ENCODE peak calls at places on chromosomes 12 and 14, in nine cellular contexts. T is Calu3; E is astrocyte of the cerebellum; L is neural progenitor cell; I is CD14-positive monocyte; U is left ventricle myocardium inferior; W is lower lobe of right lung; G is activated CD8-positive, alpha-beta T cell treated with anti-CD3 and anti-CD28 coated beads for 36 hours; Y is A673. Q is an unnamed sample.

GRCh38 chr12:94889512-94890210 is 113.8 kb downstream of the NDUFA12 start:
- DNase-seq in T (no peak), E (no peak), L (no peak), I (no peak), U (no peak), W (no peak), G (no peak), Y (no peak), Q (no peak)

GRCh38 chr14:100065942-100066574 is 836 bp downstream of the EVL start:
- DNase-seq in T (no peak), E (no peak), L (no peak), I (no peak), U (no peak), W (no peak), G (peak; percentile 92), Y (no peak), Q (peak; percentile 46)

GRCh38 chr12:27969011-27969900 is 3.3 kb downstream of the PTHLH start:
- DNase-seq in T (peak; percentile 20), E (no peak), L (peak; percentile 54), I (no peak), U (peak; percentile 21), W (no peak), G (no peak), Y (peak; percentile 55), Q (peak; percentile 37)

GRCh38 chr12:95411466-95411865 is 62.5 kb upstream of the METAP2 start:
- DNase-seq in T (no peak), E (no peak), L (no peak), I (no peak), U (no peak), W (no peak), G (no peak), Y (peak; percentile 30), Q (no peak)

GRCh38 chr12:79566452-79566851 is 124.3 kb downstream of the PAWR start:
- DNase-seq in T (peak; percentile 39), E (no peak), L (no peak), I (no peak), U (no peak), W (no peak), G (no peak), Y (no peak), Q (no peak)

GRCh38 chr12:121513464-121514183 is 67.2 kb downstream of the KDM2B start:
- DNase-seq in T (peak; percentile 83), E (no peak), L (peak; percentile 54), I (no peak), U (no peak), W (peak; percentile 60), G (peak; percentile 39), Y (peak; percentile 44), Q (peak; percentile 84)

GRCh38 chr12:1474059-1474537 is 120.3 kb downstream of the FBXL14 start:
- DNase-seq in T (no peak), E (peak; percentile 88), L (no peak), I (no peak), U (no peak), W (no peak), G (peak; percentile 47), Y (peak; percentile 44), Q (no peak)

GRCh38 chr14:21525571-21525970 is 575 bp downstream of the SALL2 start:
- DNase-seq in T (no peak), E (no peak), L (peak; percentile 59), I (no peak), U (no peak), W (no peak), G (peak; percentile 26), Y (peak; percentile 43), Q (no peak)

GRCh38 chr12:91219919-91220318 is 37.3 kb upstream of the DCN start:
- DNase-seq in T (no peak), E (no peak), L (no peak), I (no peak), U (no peak), W (no peak), G (no peak), Y (no peak), Q (no peak)

GRCh38 chr14:85604021-85604420 is 74.1 kb downstream of the FLRT2 start:
- DNase-seq in T (no peak), E (no peak), L (no peak), I (no peak), U (no peak), W (no peak), G (no peak), Y (no peak), Q (no peak)

GRCh38 chr12:989751-990278 is 1.2 kb upstream of the ERC1 start:
- DNase-seq in T (no peak), E (peak; percentile 22), L (peak; percentile 46), I (no peak), U (no peak), W (no peak), G (no peak), Y (peak; percentile 62), Q (no peak)

GRCh38 chr14:68598621-68599447 is 194.0 kb downstream of the ZFP36L1 start:
- DNase-seq in T (peak; percentile 70), E (peak; percentile 94), L (no peak), I (peak; percentile 94), U (peak; percentile 71), W (peak; percentile 83), G (no peak), Y (no peak), Q (no peak)

GRCh38 chr12:75982974-75983660 is 48.5 kb downstream of the PHLDA1 start:
- DNase-seq in T (peak; percentile 36), E (no peak), L (no peak), I (no peak), U (peak; percentile 22), W (no peak), G (no peak), Y (no peak), Q (no peak)

GRCh38 chr12:45327823-45328383 is 112.0 kb downstream of the ANO6 start:
- DNase-seq in T (no peak), E (no peak), L (no peak), I (no peak), U (no peak), W (no peak), G (no peak), Y (no peak), Q (no peak)

GRCh38 chr14:61861320-61861865 is 99.2 kb downstream of the SNAPC1 start:
- DNase-seq in T (peak; percentile 31), E (no peak), L (no peak), I (no peak), U (no peak), W (no peak), G (no peak), Y (no peak), Q (no peak)

GRCh38 chr14:61866932-61867920 is 105.0 kb downstream of the SNAPC1 start:
- DNase-seq in T (peak; percentile 9), E (no peak), L (no peak), I (no peak), U (no peak), W (no peak), G (peak; percentile 20), Y (no peak), Q (peak; percentile 68)

GRCh38 chr14:61860294-61860918 is 98.2 kb downstream of the SNAPC1 start:
- DNase-seq in T (peak; percentile 65), E (peak; percentile 13), L (peak; percentile 61), I (peak; percentile 54), U (peak; percentile 36), W (no peak), G (peak; percentile 89), Y (peak; percentile 57), Q (peak; percentile 81)

GRCh38 chr14:61870163-61870562 is 107.9 kb downstream of the SNAPC1 start:
- DNase-seq in T (no peak), E (no peak), L (no peak), I (no peak), U (no peak), W (no peak), G (no peak), Y (no peak), Q (no peak)

DNA sequence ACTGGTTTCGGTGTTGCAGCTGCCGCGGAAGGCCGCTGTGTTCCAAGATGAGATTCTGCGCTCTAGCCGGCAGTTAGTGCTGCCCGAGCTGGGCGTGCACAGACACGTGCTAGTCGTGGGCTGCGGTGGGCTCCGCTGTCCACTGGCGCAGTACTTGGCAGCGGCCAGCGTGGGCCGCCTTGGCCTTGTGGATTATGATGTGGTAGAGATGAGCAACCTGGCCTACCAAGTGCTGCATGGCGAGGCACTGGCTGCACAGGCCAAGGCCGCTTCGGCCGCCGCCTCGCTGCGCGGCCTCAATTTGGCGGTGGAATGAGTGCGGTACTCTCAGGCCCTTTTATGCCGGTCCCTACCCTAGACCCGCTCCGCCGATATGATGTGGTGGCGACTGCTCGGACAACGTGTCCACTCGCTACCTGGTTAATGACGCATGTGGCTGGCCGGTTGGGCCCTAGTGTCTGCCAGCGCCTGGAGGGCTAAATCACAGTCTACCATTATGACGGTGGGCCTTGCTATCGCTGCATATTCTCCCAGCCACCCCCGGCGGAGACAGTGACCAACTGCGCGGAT is 102.2 kb downstream of the SNAPC1 start:
- DNase-seq in T (no peak), E (no peak), L (no peak), I (no peak), U (no peak), W (no peak), G (no peak), Y (no peak), Q (no peak)
- TF ChIP-seq CTCF in T (no peak), E (no peak), L (no peak), I (no peak), U (no peak), W (no peak), G (no peak), Y (no peak), Q (no peak)

GRCh38 chr14:62654641-62655040 is 390.6 kb downstream of the KCNH5 start:
- DNase-seq in T (no peak), E (peak; percentile 2), L (no peak), I (no peak), U (no peak), W (no peak), G (no peak), Y (no peak), Q (no peak)
- TF ChIP-seq CTCF in T (no peak), E (no peak), L (no peak), I (no peak), U (no peak), W (no peak), G (no peak), Y (no peak), Q (no peak)

GRCh38 chr14:54947230-54947629 is 44.6 kb upstream of the GCH1 start:
- DNase-seq in T (no peak), E (no peak), L (no peak), I (no peak), U (no peak), W (no peak), G (no peak), Y (no peak), Q (no peak)
- TF ChIP-seq CTCF in T (no peak), E (no peak), L (no peak), I (no peak), U (no peak), W (no peak), G (no peak), Y (no peak), Q (no peak)

DNA sequence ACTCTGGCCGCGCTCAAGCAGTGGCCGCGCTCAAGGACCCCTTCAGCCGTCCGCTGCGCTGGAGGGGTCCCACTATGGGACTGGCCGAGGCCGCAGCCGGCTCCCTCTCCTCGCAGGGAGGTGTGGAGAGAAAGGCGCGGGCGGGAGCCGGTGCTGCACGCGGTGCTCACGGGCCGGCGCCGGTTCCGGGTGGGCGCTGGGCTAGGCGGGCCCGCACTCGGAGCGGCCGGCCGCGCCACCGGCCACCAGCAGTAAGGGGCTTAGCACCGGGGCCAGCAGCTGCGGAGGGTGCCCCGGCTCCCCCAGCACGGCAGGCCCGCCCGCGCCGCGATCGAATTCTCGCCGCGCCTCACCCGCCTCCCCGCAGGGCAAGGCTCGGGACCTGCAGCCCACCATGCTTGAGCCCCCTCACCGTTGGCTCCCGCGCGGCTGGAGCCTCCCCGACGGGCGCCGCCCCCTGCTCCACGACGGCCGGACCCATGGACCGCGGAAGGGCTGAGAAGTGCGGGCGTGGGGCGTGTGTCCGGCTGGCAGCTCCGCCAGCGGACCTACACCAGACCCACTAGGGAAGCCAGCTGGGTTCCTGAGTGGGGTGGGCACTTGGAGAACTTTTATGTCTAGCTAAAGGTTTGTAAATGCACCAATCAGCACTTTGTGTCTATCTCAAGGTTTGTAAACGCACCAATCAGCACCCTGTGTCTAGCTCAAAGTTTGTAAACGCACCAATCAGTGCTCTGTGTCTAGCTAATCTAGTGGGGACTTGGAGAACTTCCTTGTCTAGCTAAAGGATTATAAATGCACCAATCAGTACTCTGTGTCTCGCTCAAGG is 49.5 kb downstream of the KLHL28 start:
- DNase-seq in T (no peak), E (no peak), L (no peak), I (no peak), U (peak; percentile 16), W (no peak), G (no peak), Y (no peak), Q (no peak)
- TF ChIP-seq CTCF in T (no peak), E (no peak), L (no peak), I (no peak), U (no peak), W (no peak), G (no peak), Y (no peak), Q (no peak)